ENCODE peak calls at places on chromosomes 16 and 17, in five cellular contexts. H, Q, S, V and K are unnamed samples.

GRCh38 chr17:50219939-50220465 is 18.6 kb upstream of the COL1A1 start:
- DNase-seq in H (no peak), Q (no peak), S (no peak), V (peak), K (peak)

GRCh38 chr16:70590722-70591438 is 55.5 kb upstream of the IL34 start:
- DNase-seq in H (peak), Q (no peak), S (peak), V (peak), K (no peak)

GRCh38 chr17:64019486-64020067 is 856 bp downstream of the ICAM2 start:
- DNase-seq in H (no peak), Q (no peak), S (no peak), V (no peak), K (no peak)

GRCh38 chr16:53632526-53632925 is 71.1 kb downstream of the RPGRIP1L start:
- DNase-seq in H (no peak), Q (no peak), S (no peak), V (no peak), K (no peak)

GRCh38 chr16:10835281-10835931 is 16.8 kb upstream of the TVP23A start:
- DNase-seq in H (no peak), Q (no peak), S (no peak), V (no peak), K (no peak)

GRCh38 chr17:49442051-49442450 is 27.4 kb upstream of the PHB1 start:
- DNase-seq in H (no peak), Q (no peak), S (no peak), V (no peak), K (no peak)

GRCh38 chr16:8961811-8962390 is 1.8 kb downstream of the USP7 start:
- DNase-seq in H (no peak), Q (no peak), S (no peak), V (no peak), K (no peak)

GRCh38 chr17:10198509-10199249 is at the start of gene GAS7:
- DNase-seq in H (peak), Q (peak), S (peak), V (peak), K (peak)

GRCh38 chr16:12160815-12161550 is 184.4 kb downstream of the SNX29 start:
- DNase-seq in H (no peak), Q (no peak), S (no peak), V (no peak), K (no peak)

GRCh38 chr17:4744999-4745969 is 5.6 kb upstream of the CXCL16 start:
- DNase-seq in H (no peak), Q (no peak), S (no peak), V (no peak), K (no peak)

GRCh38 chr17:11023639-11024479 is 186.0 kb upstream of the PIRT start:
- DNase-seq in H (no peak), Q (no peak), S (no peak), V (no peak), K (no peak)

GRCh38 chr17:14340968-14341412 is 40.1 kb downstream of the HS3ST3B1 start:
- DNase-seq in H (no peak), Q (no peak), S (no peak), V (no peak), K (no peak)

GRCh38 chr17:78342438-78343098 is 17.3 kb downstream of the SOCS3 start:
- DNase-seq in H (peak), Q (no peak), S (peak), V (peak), K (peak)

GRCh38 chr17:71327376-71328059 is 793.3 kb upstream of the SOX9 start:
- DNase-seq in H (no peak), Q (no peak), S (no peak), V (peak), K (peak)

GRCh38 chr17:70929226-70929625 is 759.9 kb downstream of the KCNJ2 start:
- DNase-seq in H (no peak), Q (no peak), S (no peak), V (peak), K (no peak)

GRCh38 chr17:83041305-83041704 is 38.1 kb upstream of the METRNL start:
- DNase-seq in H (no peak), Q (no peak), S (no peak), V (no peak), K (no peak)

GRCh38 chr17:51118330-51119195 is 2.1 kb downstream of the SPAG9 start:
- DNase-seq in H (peak), Q (peak), S (no peak), V (no peak), K (no peak)

GRCh38 chr17:34755371-34755770 is 176.0 kb downstream of the TMEM132E start:
- DNase-seq in H (no peak), Q (no peak), S (no peak), V (no peak), K (no peak)

GRCh38 chr17:73211745-73212144 is 18.9 kb downstream of the COG1 start:
- DNase-seq in H (no peak), Q (no peak), S (no peak), V (no peak), K (no peak)

GRCh38 chr17:15048381-15048780 is 216.7 kb downstream of the PMP22 start:
- DNase-seq in H (no peak), Q (no peak), S (no peak), V (no peak), K (no peak)

GRCh38 chr17:58377661-58378060 is 25.7 kb upstream of the SUPT4H1 start:
- DNase-seq in H (no peak), Q (no peak), S (no peak), V (no peak), K (no peak)

GRCh38 chr16:81357711-81358270 is 43.0 kb downstream of the GAN start:
- DNase-seq in H (no peak), Q (no peak), S (no peak), V (no peak), K (peak)

GRCh38 chr16:87416826-87417471 is 24.8 kb downstream of the MAP1LC3B start:
- DNase-seq in H (no peak), Q (peak), S (no peak), V (peak), K (peak)

GRCh38 chr17:28746611-28747045 is 2.8 kb downstream of the TRAF4 start:
- DNase-seq in H (no peak), Q (peak), S (peak), V (no peak), K (peak)

GRCh38 chr16:2511128-2511785 is 2.5 kb upstream of the ATP6V0C start:
- DNase-seq in H (peak), Q (peak), S (peak), V (peak), K (peak)

GRCh38 chr17:64599187-64599676 is 62.9 kb downstream of the SMURF2 start:
- DNase-seq in H (no peak), Q (peak), S (peak), V (no peak), K (no peak)

GRCh38 chr16:11395008-11395948 is 50.0 kb downstream of the RMI2 start:
- DNase-seq in H (no peak), Q (no peak), S (no peak), V (no peak), K (no peak)

GRCh38 chr17:2282297-2282873 is 21.2 kb downstream of the SMG6 start:
- DNase-seq in H (no peak), Q (no peak), S (no peak), V (peak), K (peak)
- TF ChIP-seq CTCF in H (peak), Q (peak), S (no peak), V (peak), K (peak)

GRCh38 chr16:26196310-26196709 is 504.6 kb downstream of the HS3ST4 start:
- DNase-seq in H (no peak), Q (no peak), S (no peak), V (no peak), K (no peak)
- H3K4me3 ChIP-seq in H (no peak), Q (no peak), S (no peak), V (no peak), K (no peak)

GRCh38 chr16:85027968-85028637 is 508 bp downstream of the KIAA0513 start:
- DNase-seq in H (peak), Q (peak), S (no peak), V (no peak), K (no peak)
- TF ChIP-seq CTCF in H (no peak), Q (peak), S (no peak), V (no peak), K (peak)

GRCh38 chr17:41548844-41549595 is 20.9 kb upstream of the KRT19 start:
- DNase-seq in H (peak), Q (peak), S (peak), V (peak), K (peak)
- H3K4me3 ChIP-seq in H (peak), Q (no peak), S (no peak), V (peak), K (no peak)

DNA sequence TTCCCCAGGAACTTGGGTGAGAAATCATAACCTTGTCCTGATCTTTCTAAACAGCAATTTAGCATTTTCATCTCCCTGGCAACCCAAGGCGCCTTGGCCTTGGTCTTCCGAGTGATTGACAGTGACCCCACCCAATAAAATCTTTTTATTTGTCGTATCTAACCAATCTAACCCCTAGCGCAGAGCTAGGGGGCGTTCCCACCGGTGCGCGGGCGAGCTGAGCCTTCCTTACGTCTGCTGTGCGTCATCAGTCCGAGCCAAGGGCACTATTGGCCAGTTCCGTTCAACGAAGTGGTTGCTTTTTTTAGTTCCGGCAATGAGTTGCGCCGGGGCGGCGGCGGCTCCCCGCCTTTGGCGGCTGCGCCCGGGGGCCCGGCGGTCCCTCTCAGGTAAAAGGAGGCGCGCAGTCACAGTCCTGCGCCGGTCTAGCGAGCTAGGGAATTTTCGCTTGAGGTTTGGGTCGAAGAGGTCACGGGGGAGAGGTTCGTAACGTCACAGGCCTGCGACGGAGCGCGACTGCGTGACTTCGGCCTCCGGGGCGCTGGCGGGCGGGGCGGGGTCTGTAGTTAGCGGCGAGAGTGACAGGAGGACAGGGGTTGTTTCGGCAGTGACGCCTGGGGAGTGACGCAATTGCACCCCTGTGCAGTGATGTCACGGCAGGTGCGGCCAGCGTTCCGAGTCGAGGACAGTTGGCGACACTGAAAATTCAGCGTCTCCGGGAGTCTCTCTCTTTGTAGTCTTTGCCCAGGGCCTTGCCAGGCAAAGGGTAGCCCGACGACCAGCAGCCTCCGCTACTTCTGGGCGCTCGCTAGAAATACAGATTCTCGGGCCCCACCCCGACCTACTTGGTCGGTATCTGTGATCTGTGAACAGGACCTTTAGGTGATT is at the start of gene COQ7:
- DNase-seq in H (peak), Q (peak), S (peak), V (peak), K (peak)
- TF ChIP-seq CTCF in H (no peak), Q (no peak), S (no peak), V (no peak), K (no peak)

DNA sequence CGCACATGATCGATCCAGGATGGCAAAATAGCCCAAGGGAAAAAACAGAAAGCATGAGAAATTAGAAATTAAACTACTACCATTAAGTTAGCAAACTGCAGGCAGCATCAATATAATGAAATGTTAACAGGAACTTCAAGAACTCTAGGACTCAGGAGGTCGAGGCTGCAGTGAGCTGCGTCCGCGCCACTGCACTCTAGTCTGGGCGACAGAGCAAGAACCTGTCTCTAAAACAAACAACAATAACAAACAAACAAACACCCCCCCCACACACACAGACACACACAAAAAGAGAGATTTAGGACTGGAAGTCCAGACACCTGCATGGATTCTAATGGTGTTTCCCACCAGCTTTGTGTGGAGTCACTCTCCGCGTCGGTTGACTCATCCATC is 525 bp upstream of the SEPHS2 start:
- DNase-seq in H (no peak), Q (no peak), S (no peak), V (no peak), K (no peak)
- H3K4me3 ChIP-seq in H (peak), Q (no peak), S (no peak), V (peak), K (peak)